ENCODE peak calls at places on chromosomes 13 and 19, in nine cellular contexts. C is heart left ventricle, G is IMR-90, Y is A549, M is NB4, A is Peyer's patch, U is upper lobe of left lung, Q is transverse colon, N is tibial nerve. L is an unnamed sample.

GRCh38 chr19:49890349-49891311 is 6.1 kb downstream of the IL4I1 start:
- DNase-seq in C (peak; percentile 68), U (peak; percentile 53), A (peak; percentile 81), Q (peak; percentile 67), Y (peak; percentile 62), N (no peak), M (no peak), G (no peak), L (no peak)

GRCh38 chr19:58581227-58582141 is 8.3 kb upstream of the MZF1 start:
- DNase-seq in M (peak; percentile 85), U (peak; percentile 92), A (peak; percentile 77), C (peak; percentile 91), Q (peak; percentile 84), N (peak; percentile 89), Y (peak; percentile 63), G (peak; percentile 91), L (peak; percentile 91)

GRCh38 chr13:29737061-29737460 is 113.4 kb downstream of the UBL3 start:
- DNase-seq in G (no peak), Q (no peak), C (no peak), M (no peak), Y (no peak), A (no peak), N (no peak), U (no peak), L (no peak)

GRCh38 chr19:2973229-2973628 is 4.1 kb upstream of the TLE6 start:
- DNase-seq in G (no peak), M (no peak), U (no peak), C (peak; percentile 75), Y (no peak), Q (no peak), N (peak; percentile 66), A (no peak), L (no peak)

GRCh38 chr13:42094641-42095040 is 46.2 kb downstream of the DGKH start:
- DNase-seq in G (no peak), M (no peak), U (no peak), Q (no peak), N (no peak), A (no peak), C (no peak), Y (no peak), L (peak; percentile 41)

GRCh38 chr19:29084266-29084665 is 128.7 kb downstream of the UQCRFS1 start:
- DNase-seq in G (no peak), U (no peak), M (peak; percentile 61), Y (peak; percentile 55), N (no peak), Q (no peak), A (no peak), C (no peak), L (no peak)

GRCh38 chr19:38538793-38539528 is 78.8 kb downstream of the MAP4K1 start:
- DNase-seq in U (no peak), N (no peak), M (no peak), C (no peak), A (no peak), Y (no peak), G (no peak), Q (no peak), L (no peak)

GRCh38 chr19:5030136-5030820 is 61.4 kb downstream of the KDM4B start:
- DNase-seq in G (no peak), A (no peak), Q (no peak), N (no peak), M (no peak), C (no peak), Y (no peak), U (no peak), L (no peak)

GRCh38 chr13:114038211-114038613 is 64.3 kb upstream of the C13orf46 start:
- DNase-seq in Q (no peak), C (peak; percentile 56), M (no peak), N (no peak), U (no peak), Y (no peak), G (no peak), A (no peak), L (no peak)

GRCh38 chr13:30745917-30746686 is 10.8 kb downstream of the ALOX5AP start:
- DNase-seq in Y (no peak), G (no peak), A (peak; percentile 60), N (no peak), C (no peak), Q (peak; percentile 54), U (peak; percentile 47), M (peak; percentile 66), L (peak; percentile 81)

GRCh38 chr19:46717034-46717715 is at the start of gene PRKD2:
- DNase-seq in M (peak; percentile 97), C (peak; percentile 96), N (peak; percentile 89), Y (peak; percentile 90), Q (peak; percentile 94), U (peak; percentile 91), A (peak; percentile 94), G (peak; percentile 68), L (peak; percentile 84)

GRCh38 chr19:46718934-46719551 is 2.1 kb upstream of the PRKD2 start:
- DNase-seq in A (no peak), C (peak; percentile 41), U (no peak), Y (no peak), Q (no peak), G (no peak), M (peak; percentile 76), N (no peak), L (no peak)

GRCh38 chr19:46716672-46717033 is 261 bp downstream of the PRKD2 start:
- DNase-seq in U (no peak), Q (no peak), Y (peak; percentile 47), N (no peak), C (no peak), M (no peak), A (no peak), G (no peak), L (no peak)

GRCh38 chr19:46718157-46718933 is 1.4 kb upstream of the PRKD2 start:
- DNase-seq in Q (peak; percentile 76), G (no peak), C (peak; percentile 65), N (no peak), Y (peak; percentile 62), M (peak; percentile 97), A (no peak), U (peak; percentile 71), L (no peak)

DNA sequence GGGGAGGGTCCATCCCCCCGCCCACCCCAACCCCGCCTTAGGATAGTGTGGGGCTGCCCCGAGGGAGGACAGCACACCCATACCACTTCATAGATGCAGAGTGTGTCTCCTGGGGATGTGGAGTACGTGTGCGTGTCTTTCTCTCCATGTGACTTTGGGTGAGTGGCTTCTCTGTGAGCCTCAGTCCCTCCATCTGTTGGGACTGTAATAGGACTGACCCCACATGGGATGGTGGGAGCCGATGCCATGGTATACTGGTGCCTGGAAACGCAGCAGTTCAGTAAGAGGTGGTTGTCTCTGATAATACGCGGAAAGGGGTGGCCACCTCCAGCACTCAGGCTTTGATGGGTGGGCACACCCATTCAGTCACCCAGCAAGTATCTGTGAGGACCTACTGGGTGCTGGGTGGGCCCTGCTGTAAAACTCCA is 816 bp upstream of the PRKD2 start:
- DNase-seq in Y (no peak), G (no peak), N (no peak), C (peak; percentile 29), M (peak; percentile 76), Q (no peak), U (no peak), A (no peak), L (no peak)
- TF ChIP-seq POLR2A in Y (no peak), G (no peak), N (no peak), C (no peak), M (no peak), Q (no peak), U (no peak), A (no peak), L (no peak)

DNA sequence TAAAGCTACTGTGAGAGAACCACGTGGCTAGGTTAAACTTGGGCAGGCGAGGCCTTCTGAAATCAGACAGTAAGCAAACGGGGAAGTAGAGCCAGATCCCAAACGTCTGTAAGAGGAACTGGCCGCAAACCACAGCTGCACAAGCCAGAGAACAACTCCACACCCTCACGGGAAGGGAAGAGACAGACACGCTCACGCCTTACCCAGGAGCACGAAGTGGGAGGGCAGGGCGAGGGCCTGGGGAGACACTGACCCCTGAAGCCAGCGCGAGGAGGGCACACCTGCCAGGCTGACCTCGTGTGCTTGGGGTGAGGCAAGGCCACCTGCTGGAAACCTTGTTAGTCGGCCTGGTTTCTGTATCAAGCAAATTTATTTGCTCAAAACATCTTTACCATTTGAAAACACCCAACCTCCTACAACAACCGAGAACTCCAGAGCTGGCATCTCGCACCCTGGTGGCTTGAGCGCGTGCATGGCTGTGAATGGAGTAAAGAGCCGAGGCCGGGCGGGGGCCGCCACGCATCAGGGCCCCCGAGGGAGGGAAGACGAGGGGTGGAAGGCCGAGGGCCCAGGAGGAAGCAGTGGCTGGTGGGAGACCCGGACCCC is 7.3 kb downstream of the POLR2E start:
- DNase-seq in Y (no peak), C (peak; percentile 78), Q (peak; percentile 69), U (peak; percentile 85), M (peak; percentile 90), G (no peak), A (no peak), N (peak; percentile 72), L (no peak)
- TF ChIP-seq POLR2A in Y (no peak), C (no peak), Q (no peak), U (no peak), M (no peak), G (no peak), A (no peak), N (no peak), L (no peak)

GRCh38 chr13:110557082-110557481 is 4.4 kb downstream of the RAB20 start:
- DNase-seq in U (no peak), N (no peak), C (no peak), G (no peak), M (no peak), A (no peak), Q (no peak), Y (no peak), L (no peak)
- TF ChIP-seq POLR2A in U (no peak), N (no peak), C (no peak), G (no peak), M (no peak), A (no peak), Q (no peak), Y (no peak), L (no peak)

DNA sequence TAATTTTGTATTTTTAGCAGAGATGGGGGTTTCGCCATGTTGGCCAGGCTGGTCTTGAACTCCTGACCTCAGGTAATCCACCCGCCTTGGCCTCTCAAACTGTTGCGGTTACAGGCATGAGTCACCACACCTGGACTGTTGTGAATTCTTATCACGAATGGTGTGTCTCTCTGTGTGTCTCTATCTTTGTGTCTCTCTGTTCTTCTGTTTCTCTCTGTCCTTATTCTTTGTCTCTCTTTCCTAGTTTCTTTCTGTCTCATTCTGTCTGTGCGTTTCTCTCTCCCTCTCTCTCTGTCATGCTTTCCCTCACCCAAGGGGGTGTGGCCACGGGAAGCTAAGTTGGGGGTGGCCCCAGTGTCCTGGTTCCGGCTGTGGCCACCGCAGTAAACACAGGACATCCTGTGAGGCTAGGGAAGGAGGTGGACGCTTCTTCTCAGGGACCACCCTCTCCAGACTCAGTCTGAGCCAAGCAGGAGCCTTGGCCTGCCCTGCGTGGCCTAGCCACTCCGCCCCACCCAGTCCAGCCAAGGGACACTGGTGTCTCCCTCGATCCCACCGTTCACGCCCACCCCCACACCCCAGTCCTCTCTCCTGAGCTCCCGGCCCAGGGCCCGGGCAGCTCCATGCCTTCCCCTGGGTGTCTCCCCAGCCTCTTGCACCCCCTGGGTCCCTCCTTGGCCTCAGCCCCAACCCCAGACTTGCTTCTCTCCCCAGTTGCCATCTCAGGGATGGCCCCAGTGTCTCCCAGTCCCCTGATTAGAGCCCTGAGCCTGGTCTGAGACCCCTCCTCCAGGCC is 3.9 kb upstream of the PRX start:
- DNase-seq in M (no peak), Y (no peak), Q (peak; percentile 60), A (no peak), N (peak; percentile 46), U (peak; percentile 62), C (no peak), G (peak; percentile 35), L (no peak)
- TF ChIP-seq POLR2A in M (no peak), Y (no peak), Q (peak; percentile 20), A (peak; percentile 19), N (no peak), U (no peak), C (no peak), G (no peak), L (no peak)